ENCODE peak calls at places on chromosomes 6 and 20, in ten cellular contexts. O is GM23338, E is HCT116, W is left ventricle myocardium inferior, I is IMR-90, D is PC-3, F is prostate gland, Z is kidney, K is AG04450, X is thyroid gland. Y is an unnamed sample.

GRCh38 chr6:169811521-169812256 is 60.3 kb downstream of the ERMARD start:
- DNase-seq in O (no peak), E (no peak), W (no peak), I (no peak), D (no peak), F (no peak), Z (no peak), K (no peak), X (no peak), Y (no peak)

GRCh38 chr6:28462401-28462800 is 19.1 kb upstream of the ZSCAN23 start:
- DNase-seq in O (no peak), E (no peak), W (no peak), I (no peak), D (no peak), F (no peak), Z (no peak), K (no peak), X (no peak), Y (no peak)

GRCh38 chr6:158044525-158044888 is 62.8 kb downstream of the SYNJ2 start:
- DNase-seq in O (no peak), E (no peak), W (no peak), I (no peak), D (no peak), F (no peak), Z (no peak), K (no peak), X (no peak), Y (no peak)

GRCh38 chr6:138507977-138508675 is 8.8 kb upstream of the NHSL1 start:
- DNase-seq in O (no peak), E (no peak), W (no peak), I (no peak), D (no peak), F (no peak), Z (no peak), K (no peak), X (no peak), Y (no peak)

GRCh38 chr6:119289651-119290050 is 59.9 kb downstream of the MAN1A1 start:
- DNase-seq in O (no peak), E (no peak), W (no peak), I (no peak), D (no peak), F (no peak), Z (no peak), K (no peak), X (no peak), Y (no peak)

GRCh38 chr20:44646641-44647274 is 4.7 kb downstream of the ADA start:
- DNase-seq in O (no peak), E (no peak), W (no peak), I (peak), D (peak), F (no peak), Z (peak), K (no peak), X (no peak), Y (no peak)

GRCh38 chr6:82750570-82750969 is 315.1 kb downstream of the UBE3D start:
- DNase-seq in O (no peak), E (no peak), W (no peak), I (peak), D (peak), F (no peak), Z (no peak), K (peak), X (no peak), Y (no peak)

GRCh38 chr20:58706150-58706892 is 13.7 kb downstream of the NPEPL1 start:
- DNase-seq in O (no peak), E (no peak), W (no peak), I (no peak), D (no peak), F (no peak), Z (peak), K (no peak), X (no peak), Y (no peak)

GRCh38 chr6:43871284-43871683 is 101.3 kb downstream of the VEGFA start:
- DNase-seq in O (no peak), E (no peak), W (no peak), I (no peak), D (no peak), F (no peak), Z (no peak), K (no peak), X (no peak), Y (no peak)

GRCh38 chr6:167148997-167149396 is 8.8 kb downstream of the GPR31 start:
- DNase-seq in O (no peak), E (no peak), W (no peak), I (no peak), D (no peak), F (no peak), Z (no peak), K (no peak), X (no peak), Y (no peak)

GRCh38 chr6:133512410-133513016 is 271.4 kb downstream of the EYA4 start:
- DNase-seq in O (peak), E (peak), W (no peak), I (peak), D (peak), F (peak), Z (no peak), K (peak), X (peak), Y (no peak)

GRCh38 chr6:133553652-133554051 is 312.5 kb downstream of the EYA4 start:
- DNase-seq in O (peak), E (peak), W (no peak), I (peak), D (peak), F (peak), Z (no peak), K (peak), X (peak), Y (no peak)

GRCh38 chr6:46954819-46955520 is 33.2 kb upstream of the ADGRF5 start:
- DNase-seq in O (peak), E (no peak), W (no peak), I (no peak), D (no peak), F (no peak), Z (no peak), K (no peak), X (peak), Y (no peak)

GRCh38 chr20:1486566-1486965 is 4.7 kb downstream of the SIRPB2 start:
- DNase-seq in O (no peak), E (no peak), W (no peak), I (no peak), D (no peak), F (no peak), Z (no peak), K (no peak), X (no peak), Y (no peak)

GRCh38 chr20:22536141-22536828 is 48.1 kb downstream of the FOXA2 start:
- DNase-seq in O (no peak), E (no peak), W (no peak), I (no peak), D (no peak), F (no peak), Z (no peak), K (no peak), X (no peak), Y (peak)

GRCh38 chr6:118810420-118811027 is 83.4 kb upstream of the ASF1A start:
- DNase-seq in O (peak), E (no peak), W (no peak), I (no peak), D (no peak), F (no peak), Z (no peak), K (no peak), X (no peak), Y (no peak)

GRCh38 chr20:9981834-9982233 is 53.0 kb upstream of the ANKEF1 start:
- DNase-seq in O (no peak), E (no peak), W (no peak), I (no peak), D (no peak), F (no peak), Z (no peak), K (no peak), X (no peak), Y (no peak)

GRCh38 chr20:5654557-5654956 is 95.6 kb upstream of the SHLD1 start:
- DNase-seq in O (no peak), E (no peak), W (no peak), I (peak), D (peak), F (no peak), Z (no peak), K (peak), X (no peak), Y (no peak)

GRCh38 chr20:63260943-63261807 is 6.9 kb upstream of the NKAIN4 start:
- DNase-seq in O (no peak), E (no peak), W (no peak), I (no peak), D (no peak), F (no peak), Z (no peak), K (no peak), X (no peak), Y (no peak)

GRCh38 chr6:3366596-3367413 is 90.0 kb downstream of the SLC22A23 start:
- DNase-seq in O (no peak), E (no peak), W (no peak), I (no peak), D (no peak), F (no peak), Z (no peak), K (no peak), X (no peak), Y (no peak)

GRCh38 chr6:31321820-31322219 is 35.2 kb downstream of the HLA-B start:
- DNase-seq in O (peak), E (no peak), W (no peak), I (no peak), D (peak), F (no peak), Z (no peak), K (no peak), X (no peak), Y (no peak)
- H3K4me3 ChIP-seq in O (no peak), E (no peak), W (no peak), I (no peak), D (no peak), F (no peak), Z (no peak), K (no peak), X (no peak), Y (no peak)

GRCh38 chr6:117276778-117277177 is 11.4 kb downstream of the VGLL2 start:
- DNase-seq in O (no peak), E (no peak), W (no peak), I (no peak), D (no peak), F (no peak), Z (no peak), K (no peak), X (no peak), Y (no peak)

GRCh38 chr6:117275711-117276110 is 10.4 kb downstream of the VGLL2 start:
- DNase-seq in O (no peak), E (no peak), W (no peak), I (no peak), D (no peak), F (no peak), Z (no peak), K (no peak), X (no peak), Y (no peak)

GRCh38 chr6:117275205-117275604 is 9.8 kb downstream of the VGLL2 start:
- DNase-seq in O (no peak), E (no peak), W (no peak), I (no peak), D (no peak), F (no peak), Z (no peak), K (no peak), X (no peak), Y (no peak)

DNA sequence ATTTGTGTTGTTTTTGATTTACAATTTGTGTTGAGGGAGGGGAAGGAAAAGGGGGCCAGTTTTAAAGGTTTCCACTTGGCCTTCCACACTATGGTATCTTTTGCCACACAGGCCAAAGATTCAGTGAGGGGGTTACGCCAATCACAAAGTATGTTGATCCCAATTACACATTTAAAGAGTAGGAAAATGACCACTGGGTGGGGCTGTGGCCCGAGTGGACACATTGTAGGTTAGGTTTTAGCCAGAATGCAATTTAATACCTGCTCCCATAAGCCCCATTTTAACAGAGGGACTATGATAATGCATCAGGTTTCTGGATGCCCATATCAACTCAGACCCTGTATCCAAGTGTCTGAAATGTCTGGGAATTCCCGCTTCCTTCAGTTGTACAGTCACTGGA is 15.6 kb downstream of the VGLL2 start:
- DNase-seq in O (peak), E (peak), W (no peak), I (no peak), D (peak), F (no peak), Z (no peak), K (no peak), X (no peak), Y (no peak)
- TF ChIP-seq CTCF in O (peak), E (peak), W (peak), I (peak), D (peak), F (no peak), Z (no peak), K (peak), X (no peak), Y (no peak)

GRCh38 chr20:45925821-45926506 is 8.5 kb upstream of the PCIF1 start:
- DNase-seq in O (no peak), E (no peak), W (no peak), I (no peak), D (no peak), F (no peak), Z (no peak), K (no peak), X (no peak), Y (no peak)

GRCh38 chr20:45926731-45927070 is 7.8 kb upstream of the PCIF1 start:
- DNase-seq in O (no peak), E (no peak), W (no peak), I (no peak), D (no peak), F (no peak), Z (no peak), K (no peak), X (no peak), Y (no peak)

GRCh38 chr20:45921618-45922189 is 9.7 kb upstream of the PLTP start:
- DNase-seq in O (no peak), E (no peak), W (no peak), I (peak), D (peak), F (no peak), Z (no peak), K (no peak), X (no peak), Y (no peak)

GRCh38 chr20:45927071-45927878 is 7.2 kb upstream of the PCIF1 start:
- DNase-seq in O (no peak), E (no peak), W (no peak), I (no peak), D (no peak), F (no peak), Z (no peak), K (no peak), X (no peak), Y (no peak)

GRCh38 chr20:45924391-45925261 is 9.9 kb upstream of the PCIF1 start:
- DNase-seq in O (no peak), E (no peak), W (peak), I (peak), D (no peak), F (no peak), Z (no peak), K (no peak), X (peak), Y (no peak)
- H3K27ac ChIP-seq in O (no peak), E (no peak), W (peak), I (peak), D (no peak), F (peak), Z (peak), K (peak), X (peak), Y (peak)

GRCh38 chr6:33076406-33076934 is 680 bp downstream of the HLA-DPB1 start:
- DNase-seq in O (no peak), E (no peak), W (no peak), I (no peak), D (no peak), F (no peak), Z (no peak), K (no peak), X (no peak), Y (no peak)
- H3K4me3 ChIP-seq in O (no peak), E (no peak), W (peak), I (no peak), D (no peak), F (no peak), Z (peak), K (no peak), X (no peak), Y (peak)

GRCh38 chr20:35174458-35175216 is 2.8 kb downstream of the PROCR start:
- DNase-seq in O (peak), E (no peak), W (no peak), I (no peak), D (no peak), F (no peak), Z (peak), K (no peak), X (peak), Y (no peak)
- TF ChIP-seq CTCF in O (no peak), E (no peak), W (no peak), I (no peak), D (no peak), F (no peak), Z (no peak), K (no peak), X (no peak), Y (no peak)

DNA sequence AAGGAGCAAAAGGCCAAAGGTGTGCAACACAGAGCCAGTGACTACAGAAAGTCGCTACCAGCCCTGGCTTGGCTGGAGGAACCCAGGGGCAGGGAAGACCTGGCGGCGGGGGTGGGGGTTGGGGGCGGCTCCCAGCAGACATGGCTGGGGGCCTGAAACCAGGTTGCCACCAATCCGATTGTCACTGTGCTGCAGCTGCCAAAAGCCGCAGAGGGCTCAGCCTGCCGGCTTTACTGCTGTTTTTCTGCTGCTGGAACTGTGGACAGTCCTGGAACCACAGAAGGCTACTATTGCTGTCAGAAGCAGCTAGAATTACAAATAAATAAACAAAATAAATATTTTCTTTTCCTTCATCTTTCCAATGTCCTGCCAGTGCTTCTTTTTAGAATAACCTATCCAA is 25.7 kb upstream of the OGFRL1 start:
- DNase-seq in O (no peak), E (no peak), W (no peak), I (no peak), D (no peak), F (no peak), Z (no peak), K (no peak), X (no peak), Y (no peak)
- H3K27ac ChIP-seq in O (no peak), E (no peak), W (peak), I (no peak), D (no peak), F (no peak), Z (no peak), K (no peak), X (no peak), Y (no peak)

GRCh38 chr6:41286544-41287346 is at the start of gene TREM1:
- DNase-seq in O (peak), E (no peak), W (peak), I (peak), D (peak), F (no peak), Z (no peak), K (no peak), X (no peak), Y (no peak)
- H3K4me3 ChIP-seq in O (no peak), E (no peak), W (no peak), I (no peak), D (no peak), F (no peak), Z (no peak), K (no peak), X (no peak), Y (no peak)

DNA sequence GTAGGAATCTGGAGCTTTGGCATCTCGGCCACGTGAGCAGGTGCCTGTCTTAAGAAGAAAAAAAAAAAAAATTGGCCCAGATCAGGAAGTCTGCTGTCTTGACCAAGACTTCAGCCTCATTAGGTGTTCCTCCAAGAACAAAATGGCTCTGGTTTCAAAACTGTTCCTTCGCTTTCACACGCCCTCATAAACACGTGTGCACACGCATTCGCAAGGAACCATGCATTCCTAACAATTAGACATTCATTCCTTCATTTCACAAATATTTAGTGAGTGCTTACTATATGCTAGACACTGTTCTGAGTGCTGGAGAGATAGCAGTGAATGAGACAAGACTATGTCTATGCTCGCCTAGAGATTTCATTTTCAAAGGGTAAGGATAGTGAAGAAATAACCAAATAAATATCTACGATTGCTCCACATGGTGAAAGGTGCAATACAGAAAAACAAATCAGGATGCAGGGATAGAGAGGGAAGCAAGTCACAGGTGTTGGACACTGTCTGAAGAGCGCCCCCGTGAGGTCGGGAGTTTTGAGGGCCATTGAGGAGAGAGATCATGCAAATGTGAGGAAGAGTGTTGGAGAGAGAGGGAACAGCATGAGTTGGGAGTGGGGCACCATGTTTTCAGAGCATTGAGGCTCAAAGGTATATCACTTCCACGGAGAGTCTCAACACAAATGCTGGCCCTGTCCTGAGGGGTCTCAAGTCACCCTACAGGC is 53.3 kb downstream of the CCDC170 start:
- DNase-seq in O (peak), E (no peak), W (no peak), I (no peak), D (no peak), F (no peak), Z (no peak), K (no peak), X (no peak), Y (no peak)
- TF ChIP-seq CTCF in O (peak), E (no peak), W (no peak), I (no peak), D (peak), F (no peak), Z (no peak), K (no peak), X (no peak), Y (no peak)

GRCh38 chr6:149918151-149918905 is 4.6 kb downstream of the RAET1G start:
- DNase-seq in O (no peak), E (no peak), W (no peak), I (no peak), D (no peak), F (no peak), Z (peak), K (no peak), X (no peak), Y (no peak)
- H3K27ac ChIP-seq in O (no peak), E (no peak), W (no peak), I (no peak), D (no peak), F (no peak), Z (no peak), K (no peak), X (no peak), Y (no peak)

Y was measured in vagina.